ENCODE peak calls at places on chromosome 19, in five cellular contexts. C is brain microvascular endothelial cell; F is CD8-positive, alpha-beta T cell; N is PC-9; E is sigmoid colon. A is an unnamed sample.

GRCh38 chr19:13156968-13157882 is 7.0 kb downstream of the IER2 start:
- DNase-seq in F (no peak), E (no peak), N (no peak), C (no peak), A (no peak)

GRCh38 chr19:2630352-2631001 is 72.0 kb downstream of the GNG7 start:
- DNase-seq in E (no peak), F (no peak), N (no peak), C (no peak), A (no peak)

GRCh38 chr19:9729162-9729561 is 39.4 kb downstream of the ZNF846 start:
- DNase-seq in N (no peak), E (no peak), F (no peak), C (no peak), A (no peak)

GRCh38 chr19:32581704-32582164 is 744 bp downstream of the PDCD5 start:
- DNase-seq in N (no peak), E (no peak), C (peak; percentile 36), F (no peak), A (no peak)

GRCh38 chr19:29967623-29968022 is 25.6 kb downstream of the URI1 start:
- DNase-seq in E (no peak), F (no peak), N (no peak), C (peak; percentile 49), A (no peak)

GRCh38 chr19:452829-453228 is 8.0 kb downstream of the SHC2 start:
- DNase-seq in F (no peak), E (no peak), N (no peak), C (no peak), A (no peak)

GRCh38 chr19:47187023-47187655 is 43.9 kb downstream of the BBC3 start:
- DNase-seq in E (no peak), F (no peak), N (no peak), C (no peak), A (no peak)

GRCh38 chr19:53057904-53058579 is 13.5 kb downstream of the ERVV-2 start:
- DNase-seq in E (no peak), C (no peak), F (no peak), N (peak; percentile 62), A (peak; percentile 65)

GRCh38 chr19:17125052-17125727 is 49.6 kb downstream of the MYO9B start:
- DNase-seq in F (peak; percentile 54), C (peak; percentile 18), E (no peak), N (peak; percentile 34), A (no peak)

GRCh38 chr19:752652-753517 is 2.0 kb downstream of the MISP start:
- DNase-seq in C (peak; percentile 84), N (peak; percentile 97), E (peak; percentile 82), F (no peak), A (peak; percentile 43)

GRCh38 chr19:46958542-46958941 is 61.1 kb upstream of the NPAS1 start:
- DNase-seq in E (no peak), F (no peak), N (no peak), C (peak; percentile 72), A (no peak)

GRCh38 chr19:42294471-42295137 is 7.3 kb upstream of the PRR19 start:
- DNase-seq in F (no peak), N (no peak), C (no peak), E (no peak), A (no peak)

GRCh38 chr19:42293966-42294365 is 8.0 kb upstream of the PRR19 start:
- DNase-seq in E (no peak), F (no peak), C (no peak), N (no peak), A (no peak)

GRCh38 chr19:42292042-42292960 is 9.6 kb upstream of the PRR19 start:
- DNase-seq in E (no peak), C (no peak), N (no peak), F (no peak), A (no peak)

GRCh38 chr19:42292963-42293362 is 9.0 kb upstream of the PRR19 start:
- DNase-seq in C (no peak), F (no peak), N (no peak), E (no peak), A (no peak)

DNA sequence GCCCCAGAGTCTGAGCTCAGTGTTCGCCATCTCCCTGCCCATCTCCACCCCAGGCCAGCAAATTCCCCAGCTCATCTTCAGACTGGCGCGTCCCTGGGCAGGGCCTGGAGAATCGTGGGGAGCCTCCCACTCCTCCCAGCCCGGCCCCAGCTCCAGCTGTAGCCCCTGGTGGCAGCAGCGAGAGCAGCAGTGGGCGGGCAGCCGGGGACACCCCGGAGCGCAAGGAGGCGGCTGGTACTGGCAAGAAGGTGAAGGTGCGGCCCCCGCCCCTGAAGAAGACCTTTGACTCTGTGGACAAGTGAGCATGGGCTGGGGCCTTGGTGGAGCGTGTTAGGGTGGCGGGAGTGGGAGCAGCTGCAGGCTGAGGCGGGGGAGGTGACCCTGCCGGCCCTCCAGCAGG is 8.4 kb upstream of the PRR19 start:
- DNase-seq in C (no peak), E (no peak), F (no peak), N (no peak), A (no peak)
- TF ChIP-seq CTCF in C (peak; percentile 45), E (no peak), F (no peak), N (no peak), A (peak; percentile 32)

GRCh38 chr19:38852231-38853044 is 2.7 kb upstream of the HNRNPL start:
- DNase-seq in F (peak; percentile 73), C (peak; percentile 43), E (peak; percentile 85), N (peak; percentile 57), A (peak; percentile 43)
- TF ChIP-seq CTCF in F (no peak), C (no peak), E (no peak), N (no peak), A (no peak)

DNA sequence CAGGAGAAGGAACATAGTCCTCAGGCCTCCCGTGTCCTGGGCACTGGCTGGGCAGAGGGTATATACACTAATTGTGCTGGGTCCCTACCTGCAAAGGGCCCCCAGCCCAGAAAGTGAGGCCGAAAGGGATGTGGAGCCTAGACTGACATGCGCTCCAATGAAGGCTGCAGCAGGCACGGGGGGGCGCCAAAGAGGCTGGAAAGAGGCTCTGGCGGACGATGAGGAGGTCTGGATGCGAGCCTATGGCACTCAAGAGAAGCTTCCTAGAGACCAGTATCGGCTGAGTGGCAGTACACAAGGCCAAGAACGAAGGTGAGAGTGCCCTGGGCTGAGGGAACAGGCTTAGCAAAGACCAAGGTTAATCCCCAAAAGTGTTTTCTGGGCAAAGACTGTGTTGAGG is 16.6 kb downstream of the VRK3 start:
- DNase-seq in F (no peak), N (no peak), C (no peak), E (no peak), A (no peak)
- TF ChIP-seq CTCF in F (no peak), N (no peak), C (peak; percentile 59), E (no peak), A (peak; percentile 24)

GRCh38 chr19:10812902-10813404 is 23.1 kb downstream of the TMED1 start:
- DNase-seq in C (peak; percentile 93), E (peak; percentile 83), N (peak; percentile 41), F (no peak), A (no peak)
- TF ChIP-seq CTCF in C (peak; percentile 27), E (no peak), N (no peak), F (no peak), A (no peak)

DNA sequence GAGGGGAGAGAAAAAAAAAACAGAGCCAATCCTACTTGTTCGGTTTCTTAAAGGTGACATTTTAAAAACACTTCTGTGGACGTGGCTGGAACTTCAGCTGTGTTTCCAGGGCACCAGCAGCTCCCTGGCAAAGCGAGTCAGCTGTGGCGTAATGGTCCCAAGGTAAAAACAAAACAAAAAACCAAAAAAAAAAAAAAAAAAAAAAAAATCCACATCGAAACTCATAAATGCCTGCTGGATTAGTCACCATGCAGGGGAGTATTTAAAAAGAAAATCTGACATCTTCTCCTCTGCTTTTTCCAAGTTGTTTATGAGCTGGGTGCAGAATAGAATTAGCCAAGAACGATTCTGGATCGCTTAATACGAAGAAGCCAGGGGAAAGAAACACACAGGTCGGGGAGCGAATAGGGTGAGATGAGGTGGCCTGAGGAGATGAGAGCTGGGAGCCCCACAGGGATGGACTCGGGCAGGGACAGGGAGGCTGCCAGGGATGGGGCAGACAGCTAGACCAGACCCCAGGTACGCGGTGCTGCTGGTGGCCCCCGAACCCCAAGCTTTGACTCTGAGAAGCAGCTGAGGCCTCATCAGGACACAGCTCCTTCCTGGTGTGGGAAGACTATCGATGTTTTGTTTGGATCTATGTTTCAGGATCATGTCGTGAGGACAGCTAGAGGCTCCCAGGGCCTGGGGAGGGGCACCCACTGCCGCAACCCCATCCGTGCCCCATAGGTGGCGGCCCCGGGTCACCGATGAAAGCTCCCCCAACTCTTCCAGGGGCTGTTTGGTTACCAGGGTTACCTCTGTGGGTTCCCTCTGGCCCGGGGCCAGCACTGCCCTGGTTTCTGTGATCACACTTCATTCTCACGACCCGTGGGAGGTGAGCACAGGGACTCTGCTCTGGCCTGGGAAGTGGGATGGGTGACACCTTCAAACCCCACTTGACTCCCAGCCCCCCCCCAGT is 3.1 kb upstream of the CTXN1 start:
- DNase-seq in E (peak; percentile 92), C (peak; percentile 82), N (peak; percentile 80), F (peak; percentile 71), A (no peak)
- TF ChIP-seq CTCF in E (no peak), C (peak; percentile 66), N (peak; percentile 75), F (peak; percentile 42), A (peak; percentile 40)

DNA sequence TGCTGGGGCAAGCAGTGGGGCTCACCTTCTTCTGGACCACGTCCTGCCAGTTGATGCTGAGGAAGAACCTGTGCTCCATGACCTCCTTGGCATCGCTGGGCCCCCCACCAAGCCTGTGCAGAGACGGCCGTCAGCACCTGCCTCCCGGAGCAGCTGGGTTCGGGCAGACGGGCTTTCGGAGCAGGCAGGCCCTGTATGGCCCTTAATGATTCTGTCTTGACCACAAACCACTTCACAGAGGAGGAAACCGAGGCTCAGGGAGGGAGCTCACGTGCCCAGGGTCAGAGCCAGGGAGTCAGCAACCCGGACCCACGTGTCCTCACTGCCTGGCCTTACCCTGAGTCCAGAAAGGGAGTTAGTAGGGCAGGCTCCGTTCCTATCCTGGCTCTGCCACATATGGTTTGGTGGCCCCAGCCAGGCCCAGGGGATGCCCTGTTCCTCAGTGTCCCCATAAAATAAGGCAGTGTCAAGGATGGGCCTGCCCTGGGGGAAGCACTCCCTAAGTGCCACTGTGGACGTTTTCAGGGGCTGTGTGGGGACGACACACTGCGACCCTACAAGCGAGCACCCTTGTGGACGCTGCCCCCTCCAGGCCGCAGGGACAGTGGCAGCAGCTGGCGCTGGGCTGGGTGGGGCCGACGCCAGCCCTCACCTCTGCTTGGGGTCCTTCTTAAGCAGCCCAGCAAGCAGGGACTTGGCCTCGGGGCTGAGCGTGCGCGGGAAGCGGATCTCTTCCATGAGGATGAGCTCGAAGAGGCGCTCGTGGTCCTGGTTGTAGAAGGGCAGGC is 8.9 kb upstream of the CCNP start:
- DNase-seq in E (no peak), C (no peak), F (no peak), N (no peak), A (no peak)
- TF ChIP-seq CTCF in E (no peak), C (peak; percentile 38), F (no peak), N (no peak), A (peak; percentile 26)

GRCh38 chr19:50546527-50547221 is 21.6 kb downstream of the LRRC4B start:
- DNase-seq in F (no peak), N (no peak), E (no peak), C (no peak), A (no peak)
- TF ChIP-seq CTCF in F (no peak), N (no peak), E (no peak), C (no peak), A (no peak)

GRCh38 chr19:45200614-45201013 is 22.0 kb downstream of the BLOC1S3 start:
- DNase-seq in N (peak; percentile 11), E (no peak), C (peak; percentile 69), F (no peak), A (no peak)
- TF ChIP-seq CTCF in N (peak; percentile 44), E (no peak), C (peak; percentile 67), F (no peak), A (peak; percentile 41)

GRCh38 chr19:48975947-48976847 is 11.1 kb downstream of the FTL start:
- DNase-seq in N (no peak), C (no peak), E (no peak), F (no peak), A (no peak)
- TF ChIP-seq CTCF in N (peak; percentile 60), C (peak; percentile 20), E (no peak), F (no peak), A (no peak)

GRCh38 chr19:42116308-42117075 is 15.8 kb downstream of the POU2F2 start:
- DNase-seq in E (no peak), N (no peak), C (no peak), F (no peak), A (no peak)
- TF ChIP-seq CTCF in E (no peak), N (peak; percentile 16), C (peak; percentile 35), F (no peak), A (peak; percentile 14)

A was measured in progenitor cell of endocrine pancreas.